ENCODE peak calls at places on chromosome 9, in four cellular contexts. H is testis; E is CD8-positive, alpha-beta T cell; Z is colonic mucosa. B is an unnamed sample.
A peak's percentile ranks its signal among the peaks of the same experiment; 100 is the strongest.

GRCh38 chr9:121857941-121858340 is 206.5 kb downstream of the DAB2IP start:
- DNase-seq in Z (no peak), E (no peak), H (peak; percentile 59), B (no peak)

GRCh38 chr9:34693560-34693959 is 2.5 kb upstream of the CCL19 start:
- DNase-seq in H (no peak), Z (no peak), E (no peak), B (no peak)

GRCh38 chr9:89278997-89279739 is 31.8 kb upstream of the CKS2 start:
- DNase-seq in E (no peak), Z (peak; percentile 27), H (no peak), B (no peak)

GRCh38 chr9:21616082-21616778 is 134.1 kb upstream of the IFNE start:
- DNase-seq in E (no peak), Z (no peak), H (no peak), B (no peak)

GRCh38 chr9:113502427-113503008 is 39.0 kb downstream of the RGS3 start:
- DNase-seq in H (no peak), Z (no peak), E (no peak), B (no peak)

GRCh38 chr9:120032639-120033038 is 547.3 kb downstream of the CDK5RAP2 start:
- DNase-seq in H (no peak), E (no peak), Z (no peak), B (no peak)

GRCh38 chr9:97983524-97984187 is 515 bp downstream of the ANP32B start:
- DNase-seq in H (peak; percentile 71), E (peak; percentile 83), Z (peak; percentile 63), B (no peak)

GRCh38 chr9:136808075-136808780 is 480 bp downstream of the RABL6 start:
- DNase-seq in H (peak; percentile 56), Z (peak; percentile 46), E (peak; percentile 67), B (no peak)

GRCh38 chr9:99866398-99866797 is 40.1 kb upstream of the STX17 start:
- DNase-seq in E (no peak), H (peak; percentile 40), Z (no peak), B (no peak)

GRCh38 chr9:134607971-134608370 is 33.6 kb upstream of the COL5A1 start:
- DNase-seq in Z (no peak), H (no peak), E (no peak), B (no peak)

GRCh38 chr9:86046080-86046636 is 53.2 kb downstream of the GOLM1 start:
- DNase-seq in H (no peak), Z (peak; percentile 53), E (peak; percentile 29), B (no peak)

GRCh38 chr9:2991292-2991691 is 147.4 kb upstream of the PUM3 start:
- DNase-seq in H (no peak), Z (no peak), E (no peak), B (peak; percentile 0)

GRCh38 chr9:100473271-100474081 is 527 bp downstream of the TMEFF1 start:
- DNase-seq in E (peak; percentile 50), Z (peak; percentile 19), H (peak; percentile 19), B (no peak)

GRCh38 chr9:130555968-130556367 is 23.4 kb upstream of the FUBP3 start:
- DNase-seq in Z (no peak), E (no peak), H (no peak), B (no peak)

GRCh38 chr9:91835632-91836031 is 114.4 kb downstream of the ROR2 start:
- DNase-seq in E (no peak), Z (no peak), H (no peak), B (no peak)

GRCh38 chr9:131744171-131744714 is 4.4 kb upstream of the RAPGEF1 start:
- DNase-seq in H (no peak), Z (no peak), E (peak; percentile 76), B (no peak)

GRCh38 chr9:124504530-124505005 is 2.6 kb downstream of the NR5A1 start:
- DNase-seq in H (no peak), Z (no peak), E (no peak), B (no peak)

GRCh38 chr9:7234144-7234543 is 476.4 kb downstream of the KDM4C start:
- DNase-seq in E (no peak), Z (no peak), H (peak; percentile 46), B (no peak)

GRCh38 chr9:87108639-87109038 is 161.3 kb upstream of the GAS1 start:
- DNase-seq in H (peak; percentile 53), Z (no peak), E (no peak), B (no peak)

DNA sequence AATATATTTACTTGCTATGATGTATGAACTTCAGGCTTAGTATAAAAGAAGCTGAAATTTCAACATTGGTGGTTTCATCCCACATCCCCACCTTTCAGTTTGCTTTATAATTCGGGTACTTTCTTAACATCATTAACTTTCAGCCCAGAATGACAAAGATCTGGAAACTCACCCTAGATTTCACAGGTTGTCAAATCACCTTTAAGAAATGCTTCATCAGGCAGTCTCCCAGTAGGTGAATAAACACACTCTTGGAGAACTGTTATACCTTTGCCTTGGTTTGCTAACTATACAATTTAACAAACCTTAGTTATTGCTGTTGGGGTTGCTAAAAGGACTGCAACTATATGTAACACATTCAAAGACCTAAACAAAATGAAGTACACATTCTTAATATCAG is 54.4 kb downstream of the MLANA start:
- DNase-seq in Z (no peak), E (no peak), H (no peak), B (no peak)
- TF ChIP-seq CTCF in Z (no peak), E (no peak), H (no peak), B (no peak)

GRCh38 chr9:126401581-126401980 is 75.0 kb downstream of the MVB12B start:
- DNase-seq in E (no peak), Z (no peak), H (no peak), B (no peak)

GRCh38 chr9:126399789-126400188 is 73.2 kb downstream of the MVB12B start:
- DNase-seq in H (no peak), E (no peak), Z (no peak), B (no peak)

GRCh38 chr9:126399251-126399650 is 72.6 kb downstream of the MVB12B start:
- DNase-seq in H (no peak), Z (no peak), E (no peak), B (no peak)

GRCh38 chr9:126401107-126401506 is 74.5 kb downstream of the MVB12B start:
- DNase-seq in H (no peak), E (no peak), Z (no peak), B (no peak)

GRCh38 chr9:126400571-126400970 is 73.9 kb downstream of the MVB12B start:
- DNase-seq in E (no peak), H (no peak), Z (no peak), B (no peak)
- H3K4me1 ChIP-seq in E (peaks cover 45% of the 10 kb centered on the region), H (no peaks in the 10 kb centered on the region), Z (peaks cover 5% of the 10 kb centered on the region), B (peaks cover 18% of the 10 kb centered on the region)

GRCh38 chr9:111955048-111955447 is 58.4 kb downstream of the UGCG start:
- DNase-seq in Z (no peak), E (no peak), H (no peak), B (no peak)

GRCh38 chr9:111961011-111961410 is 64.4 kb downstream of the UGCG start:
- DNase-seq in E (no peak), Z (no peak), H (no peak), B (no peak)

GRCh38 chr9:111959468-111959941 is 62.9 kb downstream of the UGCG start:
- DNase-seq in Z (peak; percentile 57), H (no peak), E (no peak), B (no peak)

GRCh38 chr9:111959960-111960359 is 63.3 kb downstream of the UGCG start:
- DNase-seq in E (no peak), Z (no peak), H (no peak), B (no peak)

GRCh38 chr9:111957856-111958631 is 61.4 kb downstream of the UGCG start:
- DNase-seq in Z (no peak), E (peak; percentile 56), H (no peak), B (no peak)
- TF ChIP-seq CTCF in Z (no peak), E (no peak), H (no peak), B (no peak)

GRCh38 chr9:93219692-93220091 is 35.8 kb downstream of the WNK2 start:
- DNase-seq in Z (no peak), E (no peak), H (no peak), B (no peak)
- H3K4me1 ChIP-seq in Z (peaks cover 35% of the 10 kb centered on the region), E (no peaks in the 10 kb centered on the region), H (no peaks in the 10 kb centered on the region), B (peaks cover 70% of the 10 kb centered on the region)

GRCh38 chr9:79641055-79641454 is 69.3 kb downstream of the TLE4 start:
- DNase-seq in Z (no peak), E (no peak), H (no peak), B (no peak)

GRCh38 chr9:79642671-79643070 is 70.9 kb downstream of the TLE4 start:
- DNase-seq in H (no peak), E (no peak), Z (no peak), B (no peak)

GRCh38 chr9:79644048-79644447 is 72.3 kb downstream of the TLE4 start:
- DNase-seq in H (no peak), E (no peak), Z (no peak), B (no peak)

GRCh38 chr9:79644601-79645000 is 72.8 kb downstream of the TLE4 start:
- DNase-seq in E (no peak), H (no peak), Z (no peak), B (no peak)

DNA sequence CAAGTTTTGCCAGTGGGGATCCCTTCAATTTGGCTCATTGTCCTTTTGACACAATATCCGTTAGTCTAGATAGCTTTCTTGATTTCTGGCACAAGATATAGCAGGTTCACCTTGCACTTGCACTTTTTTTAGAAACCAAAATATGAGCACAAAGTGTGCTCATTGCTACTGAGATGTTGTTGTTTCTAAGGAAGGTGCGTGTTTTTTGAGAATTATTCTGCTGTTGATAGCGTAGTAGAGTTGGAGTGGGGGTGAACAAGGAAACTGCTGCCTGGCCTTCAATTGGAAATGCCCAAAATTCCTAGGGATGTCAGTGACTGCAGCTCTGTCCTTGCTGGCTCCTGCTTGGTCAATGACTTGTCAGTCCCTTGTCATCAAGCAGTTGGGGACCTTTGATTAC is 73.3 kb downstream of the TLE4 start:
- DNase-seq in H (no peak), E (no peak), Z (no peak), B (no peak)
- TF ChIP-seq CTCF in H (no peak), E (no peak), Z (no peak), B (no peak)

DNA sequence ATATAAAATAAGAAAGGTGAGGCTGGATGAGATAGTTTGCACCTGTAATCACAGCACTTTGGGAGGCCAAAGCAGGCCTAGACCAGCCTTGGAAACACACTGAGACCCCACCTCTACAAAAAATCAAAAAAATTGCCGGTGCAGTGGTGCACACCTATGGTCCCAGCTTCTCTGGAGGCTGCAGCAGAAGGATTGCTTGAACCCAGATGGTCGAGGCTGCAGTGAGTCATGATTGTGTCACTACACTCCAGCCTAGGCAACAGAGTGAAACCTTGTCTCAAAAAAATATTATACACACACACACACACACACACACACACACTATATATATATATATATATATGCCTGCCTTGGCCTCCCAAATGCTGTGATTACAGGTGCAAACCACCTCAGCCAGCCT is 1.3 kb downstream of the SLC35D2 start:
- DNase-seq in H (no peak), E (no peak), Z (no peak), B (no peak)
- H3K4me1 ChIP-seq in H (no peaks in the 10 kb centered on the region), E (peaks cover 18% of the 10 kb centered on the region), Z (peaks cover 5% of the 10 kb centered on the region), B (peaks cover 33% of the 10 kb centered on the region)

DNA sequence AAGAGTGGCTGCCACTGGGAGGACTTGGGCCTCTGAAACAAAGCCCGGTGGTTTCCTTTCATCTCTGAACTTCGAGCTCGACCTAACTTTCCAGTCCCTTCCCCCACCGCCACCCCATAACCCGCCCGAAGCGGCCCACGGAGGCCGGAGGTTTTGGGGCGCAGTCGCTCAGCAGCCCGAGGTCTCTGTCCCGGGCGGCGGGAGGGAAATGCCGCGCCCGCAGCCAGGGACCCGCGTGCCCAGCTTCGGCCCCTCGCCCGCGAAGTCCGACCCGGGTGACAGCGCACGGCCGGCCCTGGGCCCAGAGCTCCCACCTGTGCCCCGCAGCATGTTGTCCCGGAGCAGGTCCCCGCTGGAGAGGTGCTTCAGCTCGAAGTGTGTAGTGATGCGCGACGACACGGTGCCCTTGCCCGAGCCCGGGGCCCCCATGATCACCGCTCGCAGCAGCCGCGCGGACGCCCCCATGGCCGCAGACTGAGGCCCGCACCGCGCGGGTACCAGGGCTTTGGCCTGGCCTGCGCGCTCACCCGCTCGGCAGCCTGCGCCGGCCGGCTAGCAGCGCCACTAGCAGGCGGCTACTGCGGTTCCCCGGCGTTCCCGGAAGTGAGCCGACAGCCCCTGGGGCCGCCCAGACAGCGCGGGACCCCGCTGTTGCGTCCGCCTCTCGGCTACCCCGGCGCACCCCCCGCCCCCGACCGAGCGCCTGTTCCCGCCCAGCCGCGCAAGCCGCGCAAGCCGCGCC is at the start of gene AK3:
- DNase-seq in Z (peak; percentile 88), E (peak; percentile 91), H (peak; percentile 84), B (peak; percentile 93)
- TF ChIP-seq CTCF in Z (no peak), E (no peak), H (no peak), B (peak; percentile 44)

B was measured in esophagus muscularis mucosa.